ENCODE peak calls at places on chromosomes 12 and 14, in six cellular contexts. One of them, this sample, is unnamed.

GRCh38 chr12:62106547-62107175 is 153.5 kb upstream of the USP15 start:
- DNase-seq in HT1080: no peak
- DNase-seq in AG04450: no peak
- DNase-seq in GOT3: no peak
- DNase-seq in putamen: no peak
- DNase-seq in anterior cingulate cortex: no peak
- DNase-seq in this sample: no peak

GRCh38 chr14:53190938-53191337 is 37.8 kb upstream of the DDHD1 start:
- DNase-seq in HT1080: peak; percentile 42
- DNase-seq in AG04450: no peak
- DNase-seq in GOT3: no peak
- DNase-seq in putamen: no peak
- DNase-seq in anterior cingulate cortex: no peak
- DNase-seq in this sample: no peak

GRCh38 chr14:32073537-32074189 is 3.4 kb upstream of the ARHGAP5 start:
- DNase-seq in HT1080: peak; percentile 74
- DNase-seq in AG04450: peak; percentile 48
- DNase-seq in GOT3: no peak
- DNase-seq in putamen: peak; percentile 80
- DNase-seq in anterior cingulate cortex: no peak
- DNase-seq in this sample: peak; percentile 82

GRCh38 chr12:15601210-15601800 is 187.9 kb downstream of the EPS8 start:
- DNase-seq in HT1080: peak; percentile 86
- DNase-seq in AG04450: peak; percentile 39
- DNase-seq in GOT3: no peak
- DNase-seq in putamen: no peak
- DNase-seq in anterior cingulate cortex: no peak
- DNase-seq in this sample: peak; percentile 60

GRCh38 chr12:112013601-112014402 is 576 bp downstream of the ERP29 start:
- DNase-seq in HT1080: peak; percentile 70
- DNase-seq in AG04450: no peak
- DNase-seq in GOT3: no peak
- DNase-seq in putamen: peak; percentile 75
- DNase-seq in anterior cingulate cortex: peak; percentile 38
- DNase-seq in this sample: peak; percentile 59

GRCh38 chr12:93762912-93763311 is 85.7 kb downstream of the CRADD start:
- DNase-seq in HT1080: no peak
- DNase-seq in AG04450: no peak
- DNase-seq in GOT3: no peak
- DNase-seq in putamen: no peak
- DNase-seq in anterior cingulate cortex: no peak
- DNase-seq in this sample: no peak

GRCh38 chr14:61300754-61301153 is 19.6 kb upstream of the TMEM30B start:
- DNase-seq in HT1080: no peak
- DNase-seq in AG04450: no peak
- DNase-seq in GOT3: no peak
- DNase-seq in putamen: no peak
- DNase-seq in anterior cingulate cortex: no peak
- DNase-seq in this sample: no peak

GRCh38 chr12:3446653-3447270 is 44.2 kb upstream of the PRMT8 start:
- DNase-seq in HT1080: no peak
- DNase-seq in AG04450: no peak
- DNase-seq in GOT3: no peak
- DNase-seq in putamen: no peak
- DNase-seq in anterior cingulate cortex: no peak
- DNase-seq in this sample: no peak

GRCh38 chr14:74739293-74740030 is 23.7 kb upstream of the YLPM1 start:
- DNase-seq in HT1080: peak; percentile 23
- DNase-seq in AG04450: no peak
- DNase-seq in GOT3: no peak
- DNase-seq in putamen: no peak
- DNase-seq in anterior cingulate cortex: no peak
- DNase-seq in this sample: no peak

GRCh38 chr12:2011641-2012607 is 7.7 kb upstream of the DCP1B start:
- DNase-seq in HT1080: no peak
- DNase-seq in AG04450: no peak
- DNase-seq in GOT3: no peak
- DNase-seq in putamen: no peak
- DNase-seq in anterior cingulate cortex: no peak
- DNase-seq in this sample: no peak

GRCh38 chr12:30795660-30796507 is 41.1 kb upstream of the CAPRIN2 start:
- DNase-seq in HT1080: peak; percentile 92
- DNase-seq in AG04450: no peak
- DNase-seq in GOT3: peak; percentile 56
- DNase-seq in putamen: no peak
- DNase-seq in anterior cingulate cortex: no peak
- DNase-seq in this sample: peak; percentile 76

GRCh38 chr12:96258451-96258933 is 64.3 kb downstream of the ELK3 start:
- DNase-seq in HT1080: peak; percentile 29
- DNase-seq in AG04450: no peak
- DNase-seq in GOT3: no peak
- DNase-seq in putamen: no peak
- DNase-seq in anterior cingulate cortex: no peak
- DNase-seq in this sample: peak; percentile 82

GRCh38 chr12:96210376-96211055 is 16.3 kb downstream of the ELK3 start:
- DNase-seq in HT1080: no peak
- DNase-seq in AG04450: no peak
- DNase-seq in GOT3: no peak
- DNase-seq in putamen: no peak
- DNase-seq in anterior cingulate cortex: no peak
- DNase-seq in this sample: no peak

GRCh38 chr12:32535260-32535999 is 136.1 kb downstream of the FGD4 start:
- DNase-seq in HT1080: peak; percentile 63
- DNase-seq in AG04450: no peak
- DNase-seq in GOT3: no peak
- DNase-seq in putamen: peak; percentile 87
- DNase-seq in anterior cingulate cortex: peak; percentile 63
- DNase-seq in this sample: peak; percentile 76

GRCh38 chr12:76787689-76788088 is 23.8 kb downstream of the ZDHHC17 start:
- DNase-seq in HT1080: no peak
- DNase-seq in AG04450: no peak
- DNase-seq in GOT3: no peak
- DNase-seq in putamen: no peak
- DNase-seq in anterior cingulate cortex: no peak
- DNase-seq in this sample: no peak

GRCh38 chr12:69274861-69275260 is 35.5 kb downstream of the CPSF6 start:
- DNase-seq in HT1080: no peak
- DNase-seq in AG04450: no peak
- DNase-seq in GOT3: no peak
- DNase-seq in putamen: no peak
- DNase-seq in anterior cingulate cortex: no peak
- DNase-seq in this sample: no peak

GRCh38 chr12:24937553-24938244 is 11.2 kb downstream of the BCAT1 start:
- DNase-seq in HT1080: peak; percentile 68
- DNase-seq in AG04450: no peak
- DNase-seq in GOT3: no peak
- DNase-seq in putamen: no peak
- DNase-seq in anterior cingulate cortex: no peak
- DNase-seq in this sample: no peak

GRCh38 chr12:3661028-3661427 is 91.9 kb downstream of the CRACR2A start:
- DNase-seq in HT1080: peak; percentile 10
- DNase-seq in AG04450: no peak
- DNase-seq in GOT3: no peak
- DNase-seq in putamen: no peak
- DNase-seq in anterior cingulate cortex: no peak
- DNase-seq in this sample: no peak

GRCh38 chr14:37597538-37598084 is 2.2 kb downstream of the TTC6 start:
- DNase-seq in HT1080: no peak
- DNase-seq in AG04450: no peak
- DNase-seq in GOT3: no peak
- DNase-seq in putamen: no peak
- DNase-seq in anterior cingulate cortex: no peak
- DNase-seq in this sample: no peak

GRCh38 chr12:76259660-76260389 is 88.4 kb downstream of the BBS10 start:
- DNase-seq in HT1080: peak; percentile 88
- DNase-seq in AG04450: peak; percentile 72
- DNase-seq in GOT3: no peak
- DNase-seq in putamen: no peak
- DNase-seq in anterior cingulate cortex: no peak
- DNase-seq in this sample: peak; percentile 89

GRCh38 chr12:132444283-132444682 is 45.7 kb upstream of the FBRSL1 start:
- DNase-seq in HT1080: no peak
- DNase-seq in AG04450: no peak
- DNase-seq in GOT3: no peak
- DNase-seq in putamen: no peak
- DNase-seq in anterior cingulate cortex: no peak
- DNase-seq in this sample: no peak

GRCh38 chr12:110916295-110916875 is 4.0 kb downstream of the MYL2 start:
- DNase-seq in HT1080: peak; percentile 52
- DNase-seq in AG04450: no peak
- DNase-seq in GOT3: no peak
- DNase-seq in putamen: no peak
- DNase-seq in anterior cingulate cortex: no peak
- DNase-seq in this sample: no peak